ENCODE peak calls at places on chromosomes 1 and 21, in six cellular contexts. M is left ventricle myocardium inferior, B is fibroblast of pulmonary artery, Y is body of pancreas, C is nephron progenitor cell, F is IMR-90. N is an unnamed sample.

GRCh38 chr1:17201201-17202021 is 3.5 kb upstream of the PADI1 start:
- DNase-seq in M (no peak), B (no peak), Y (no peak), C (peak), F (no peak), N (no peak)

GRCh38 chr1:156894001-156894400 is 483 bp downstream of the PEAR1 start:
- DNase-seq in M (no peak), B (no peak), Y (no peak), C (no peak), F (no peak), N (no peak)

GRCh38 chr1:222038971-222039370 is 297.1 kb upstream of the DUSP10 start:
- DNase-seq in M (no peak), B (no peak), Y (no peak), C (no peak), F (no peak), N (no peak)

GRCh38 chr1:43936470-43937151 is 3.0 kb downstream of the ARTN start:
- DNase-seq in M (peak), B (peak), Y (peak), C (peak), F (peak), N (no peak)

GRCh38 chr1:166975361-166976129 is at the start of gene ILDR2:
- DNase-seq in M (peak), B (peak), Y (peak), C (peak), F (peak), N (peak)

GRCh38 chr1:192439373-192440025 is 122.7 kb downstream of the RGS21 start:
- DNase-seq in M (no peak), B (peak), Y (no peak), C (no peak), F (peak), N (peak)

GRCh38 chr1:67572594-67573221 is 112.3 kb upstream of the GADD45A start:
- DNase-seq in M (peak), B (no peak), Y (peak), C (no peak), F (peak), N (no peak)

GRCh38 chr1:167631987-167632680 is 2.1 kb downstream of the RCSD1 start:
- DNase-seq in M (no peak), B (peak), Y (no peak), C (no peak), F (no peak), N (no peak)

GRCh38 chr1:19450811-19451564 is 34.4 kb downstream of the CAPZB start:
- DNase-seq in M (no peak), B (peak), Y (peak), C (no peak), F (peak), N (peak)

GRCh38 chr21:27838585-27838984 is 871.7 kb upstream of the ADAMTS5 start:
- DNase-seq in M (no peak), B (no peak), Y (no peak), C (no peak), F (no peak), N (no peak)

GRCh38 chr1:101732221-101732620 is 264.5 kb downstream of the OLFM3 start:
- DNase-seq in M (no peak), B (no peak), Y (no peak), C (no peak), F (no peak), N (no peak)